ENCODE peak calls at places on chromosomes 7 and 10, in ten cellular contexts. O is GM12865, H is Caco-2, N is body of pancreas, T is left lung, R is WTC11, M is A549, U is heart left ventricle, B is Calu3, Q is IMR-90. D is an unnamed sample.
A peak's percentile ranks its signal among the peaks of the same experiment; 100 is the strongest.

GRCh38 chr7:96962221-96962620 is 43.1 kb upstream of the DLX6 start:
- DNase-seq in O (no peak), H (no peak), N (no peak), T (no peak), R (no peak), M (no peak), U (no peak), B (no peak), Q (no peak), D (no peak)

GRCh38 chr7:108376206-108376605 is 80.0 kb downstream of the NRCAM start:
- DNase-seq in O (peak; percentile 7), H (no peak), N (no peak), T (no peak), R (no peak), M (no peak), U (no peak), B (no peak), Q (no peak), D (no peak)

GRCh38 chr7:28937593-28937992 is 20.5 kb downstream of the TRIL start:
- DNase-seq in O (no peak), H (no peak), N (no peak), T (no peak), R (no peak), M (no peak), U (no peak), B (no peak), Q (no peak), D (no peak)

GRCh38 chr10:3193751-3194150 is 21.2 kb upstream of the PITRM1 start:
- DNase-seq in O (no peak), H (no peak), N (no peak), T (no peak), R (no peak), M (no peak), U (no peak), B (no peak), Q (no peak), D (no peak)

GRCh38 chr7:159007308-159008054 is 137.2 kb downstream of the VIPR2 start:
- DNase-seq in O (no peak), H (no peak), N (no peak), T (no peak), R (no peak), M (no peak), U (no peak), B (no peak), Q (no peak), D (no peak)

GRCh38 chr10:3294919-3295318 is 122.3 kb upstream of the PITRM1 start:
- DNase-seq in O (no peak), H (no peak), N (no peak), T (no peak), R (no peak), M (no peak), U (no peak), B (no peak), Q (no peak), D (no peak)

GRCh38 chr10:5951167-5951711 is 26.1 kb downstream of the IL15RA start:
- DNase-seq in O (no peak), H (peak; percentile 49), N (no peak), T (peak; percentile 71), R (no peak), M (no peak), U (no peak), B (peak; percentile 61), Q (no peak), D (no peak)

GRCh38 chr7:22607180-22607579 is 107.2 kb upstream of the STEAP1B start:
- DNase-seq in O (no peak), H (no peak), N (no peak), T (no peak), R (no peak), M (no peak), U (no peak), B (no peak), Q (peak; percentile 73), D (no peak)

GRCh38 chr10:66931340-66931948 is 5.6 kb downstream of the LRRTM3 start:
- DNase-seq in O (peak; percentile 64), H (peak; percentile 64), N (no peak), T (no peak), R (no peak), M (peak; percentile 8), U (no peak), B (peak; percentile 44), Q (peak; percentile 77), D (peak; percentile 33)

GRCh38 chr10:80599424-80599847 is 61.7 kb downstream of the SH2D4B start:
- DNase-seq in O (peak; percentile 85), H (peak; percentile 45), N (no peak), T (peak; percentile 57), R (peak; percentile 78), M (peak; percentile 49), U (peak; percentile 27), B (peak; percentile 63), Q (peak; percentile 22), D (peak; percentile 55)

DNA sequence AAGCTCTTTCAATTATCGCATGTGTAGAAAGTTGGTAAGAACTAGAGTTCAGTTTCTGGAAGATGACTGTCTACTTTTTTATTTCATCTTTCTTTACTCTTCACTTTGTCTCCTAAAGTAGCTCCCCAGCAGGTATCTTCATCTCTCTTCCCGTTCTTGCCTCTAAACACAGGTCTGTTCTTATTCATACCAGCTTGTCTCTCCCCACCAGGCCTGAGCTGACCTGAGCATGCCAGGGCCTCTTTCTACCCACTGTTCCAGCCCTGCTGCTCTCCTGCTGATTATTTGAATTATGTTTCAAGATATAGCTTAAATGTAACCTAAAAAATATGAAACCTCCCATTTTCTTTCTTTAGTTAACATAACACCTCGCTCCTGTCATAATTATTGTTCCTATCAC is 386.1 kb upstream of the LRGUK start:
- DNase-seq in O (no peak), H (no peak), N (no peak), T (no peak), R (no peak), M (no peak), U (no peak), B (no peak), Q (no peak), D (no peak)
- TF ChIP-seq CTCF in O (no peak), H (no peak), N (no peak), T (no peak), R (no peak), M (no peak), U (no peak), B (no peak), Q (no peak), D (no peak)

DNA sequence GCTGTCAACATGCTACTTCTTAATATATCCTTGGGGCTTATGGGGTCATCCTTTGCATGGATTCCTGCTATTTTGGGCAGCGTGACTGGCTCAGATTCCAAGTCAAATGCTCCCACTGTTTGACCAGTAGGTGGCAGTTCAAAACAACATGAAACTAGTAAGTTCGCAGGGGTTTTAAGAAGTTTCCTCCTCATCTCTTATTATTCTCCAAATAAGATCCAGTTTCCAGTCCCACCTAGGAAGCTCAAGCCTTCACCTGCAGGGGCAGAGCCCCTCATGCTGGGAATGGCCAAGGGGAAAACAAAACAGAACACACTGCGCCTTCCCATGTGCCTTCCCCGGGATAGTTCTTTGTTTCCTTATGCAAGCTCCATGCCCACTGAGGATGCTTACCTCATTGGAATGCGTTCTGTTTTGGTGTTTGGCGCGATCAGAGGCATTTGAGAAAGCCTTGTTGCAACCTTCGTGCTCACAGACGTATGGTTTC is 259.8 kb downstream of the GLI3 start:
- DNase-seq in O (peak; percentile 24), H (peak; percentile 25), N (no peak), T (no peak), R (no peak), M (peak; percentile 28), U (peak; percentile 40), B (peak; percentile 32), Q (peak; percentile 75), D (peak; percentile 7)
- TF ChIP-seq CTCF in O (peak; percentile 51), H (peak; percentile 74), N (peak; percentile 52), T (peak; percentile 64), R (peak; percentile 58), M (peak; percentile 65), U (peak; percentile 52), B (peak; percentile 45), Q (peak; percentile 74), D (peak; percentile 80)

GRCh38 chr7:6637544-6638229 is 569 bp downstream of the ZNF316 start:
- DNase-seq in O (peak; percentile 82), H (peak; percentile 71), N (no peak), T (peak; percentile 44), R (peak; percentile 51), M (peak; percentile 72), U (peak; percentile 37), B (peak; percentile 71), Q (peak; percentile 8), D (peak; percentile 30)
- TF ChIP-seq CTCF in O (peak; percentile 61), H (peak; percentile 81), N (no peak), T (no peak), R (no peak), M (peak; percentile 32), U (no peak), B (peak; percentile 63), Q (peak; percentile 31), D (peak; percentile 50)

GRCh38 chr10:112687647-112688046 is 240.6 kb downstream of the VTI1A start:
- DNase-seq in O (no peak), H (no peak), N (no peak), T (no peak), R (no peak), M (no peak), U (no peak), B (no peak), Q (peak; percentile 64), D (no peak)

DNA sequence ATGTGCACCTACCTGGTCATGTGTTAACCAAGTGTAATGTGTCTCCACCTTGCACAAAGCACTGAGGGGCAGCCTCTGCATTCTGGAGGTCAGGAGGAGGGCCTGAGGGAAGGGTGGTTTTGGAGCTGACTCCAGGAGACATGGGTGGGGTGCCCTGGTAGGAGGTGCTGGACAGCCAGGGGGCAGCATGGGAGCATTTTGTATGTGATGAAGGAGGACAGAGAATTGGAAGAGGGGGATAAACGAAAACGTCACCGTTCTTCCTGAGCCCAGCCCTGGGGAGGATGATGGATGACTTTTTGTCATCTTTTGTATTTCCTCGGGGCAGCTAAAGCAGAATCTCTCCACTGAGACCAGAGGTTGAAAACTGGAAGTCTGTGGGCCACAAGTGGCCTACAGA is 242.3 kb downstream of the VTI1A start:
- DNase-seq in O (no peak), H (peak; percentile 55), N (no peak), T (no peak), R (peak; percentile 66), M (peak; percentile 42), U (peak; percentile 27), B (peak; percentile 50), Q (peak; percentile 5), D (peak; percentile 27)
- TF ChIP-seq CTCF in O (no peak), H (peak; percentile 71), N (no peak), T (no peak), R (peak; percentile 11), M (peak; percentile 51), U (no peak), B (peak; percentile 13), Q (peak; percentile 32), D (peak; percentile 53)